ENCODE peak calls at places on chromosomes 7 and 10, in seven cellular contexts. B, H, M, W, T, D and G are unnamed samples. For H3K27me3, the result is how much of the 10 kb centered on the place peaks cover.

GRCh38 chr7:140364819-140365218 is 33.5 kb downstream of the SLC37A3 start:
- DNase-seq in B (no peak), H (no peak), M (no peak), W (no peak), T (no peak), D (no peak), G (no peak)

GRCh38 chr7:25031007-25031406 is 51.0 kb upstream of the OSBPL3 start:
- DNase-seq in B (no peak), H (no peak), M (peak), W (no peak), T (no peak), D (no peak), G (no peak)

GRCh38 chr10:61793760-61794713 is 107.5 kb upstream of the ARID5B start:
- DNase-seq in B (no peak), H (no peak), M (no peak), W (no peak), T (peak), D (no peak), G (no peak)

GRCh38 chr10:5694573-5694972 is 9.9 kb downstream of the TASOR2 start:
- DNase-seq in B (no peak), H (no peak), M (no peak), W (no peak), T (no peak), D (no peak), G (no peak)

GRCh38 chr10:97356318-97356914 is 21.9 kb upstream of the FRAT2 start:
- DNase-seq in B (no peak), H (no peak), M (no peak), W (no peak), T (no peak), D (no peak), G (no peak)

GRCh38 chr7:139043823-139044812 is 8.3 kb upstream of the ZC3HAV1L start:
- DNase-seq in B (no peak), H (no peak), M (peak), W (peak), T (no peak), D (no peak), G (no peak)

GRCh38 chr7:69837387-69838068 is 239.3 kb downstream of the AUTS2 start:
- DNase-seq in B (no peak), H (no peak), M (no peak), W (no peak), T (no peak), D (no peak), G (no peak)

GRCh38 chr10:122301055-122301810 is 30.1 kb downstream of the BTBD16 start:
- DNase-seq in B (no peak), H (no peak), M (no peak), W (no peak), T (peak), D (no peak), G (no peak)

GRCh38 chr7:105316578-105317375 is 71.9 kb downstream of the SRPK2 start:
- DNase-seq in B (no peak), H (no peak), M (no peak), W (no peak), T (no peak), D (no peak), G (no peak)

GRCh38 chr7:123624527-123625183 is 23.0 kb downstream of the ASB15 start:
- DNase-seq in B (peak), H (no peak), M (peak), W (peak), T (no peak), D (peak), G (no peak)

GRCh38 chr7:46854958-46855473 is 726.9 kb downstream of the TNS3 start:
- DNase-seq in B (no peak), H (no peak), M (no peak), W (no peak), T (peak), D (no peak), G (no peak)

GRCh38 chr7:127813991-127814556 is 162.1 kb downstream of the SND1 start:
- DNase-seq in B (no peak), H (no peak), M (no peak), W (no peak), T (peak), D (no peak), G (no peak)

GRCh38 chr7:49911906-49912305 is 138.5 kb downstream of the VWC2 start:
- DNase-seq in B (no peak), H (no peak), M (no peak), W (no peak), T (no peak), D (no peak), G (no peak)

GRCh38 chr7:7992502-7992901 is 23.9 kb downstream of the GLCCI1 start:
- DNase-seq in B (no peak), H (no peak), M (no peak), W (no peak), T (peak), D (no peak), G (peak)

GRCh38 chr10:29608062-29608461 is 26.7 kb downstream of the SVIL start:
- DNase-seq in B (no peak), H (no peak), M (no peak), W (no peak), T (no peak), D (peak), G (no peak)

GRCh38 chr10:86870679-86871078 is 86.7 kb downstream of the MMRN2 start:
- DNase-seq in B (no peak), H (no peak), M (no peak), W (no peak), T (no peak), D (no peak), G (no peak)

GRCh38 chr10:35092851-35093250 is 2.7 kb upstream of the CUL2 start:
- DNase-seq in B (no peak), H (no peak), M (no peak), W (no peak), T (no peak), D (no peak), G (no peak)

GRCh38 chr7:106116162-106116704 is 4.1 kb upstream of the SYPL1 start:
- DNase-seq in B (no peak), H (no peak), M (no peak), W (no peak), T (no peak), D (no peak), G (no peak)

GRCh38 chr7:102914585-102914984 is 1.8 kb downstream of the LRRC17 start:
- DNase-seq in B (no peak), H (no peak), M (no peak), W (no peak), T (peak), D (peak), G (peak)

GRCh38 chr10:3766046-3766761 is 18.8 kb downstream of the KLF6 start:
- DNase-seq in B (no peak), H (no peak), M (no peak), W (no peak), T (no peak), D (no peak), G (no peak)

GRCh38 chr10:29237786-29238185 is 51.1 kb upstream of the LYZL1 start:
- DNase-seq in B (no peak), H (no peak), M (no peak), W (no peak), T (no peak), D (no peak), G (peak)

GRCh38 chr10:7956508-7956907 is 98.0 kb upstream of the GATA3 start:
- DNase-seq in B (no peak), H (no peak), M (no peak), W (no peak), T (peak), D (no peak), G (peak)

GRCh38 chr10:76647276-76647675 is 990.3 kb downstream of the KCNMA1 start:
- DNase-seq in B (no peak), H (no peak), M (no peak), W (no peak), T (peak), D (no peak), G (peak)

GRCh38 chr10:71033396-71033980 is 145.1 kb upstream of the PCBD1 start:
- DNase-seq in B (no peak), H (no peak), M (no peak), W (no peak), T (no peak), D (no peak), G (no peak)

GRCh38 chr7:19988860-19989259 is 215.4 kb upstream of the TMEM196 start:
- DNase-seq in B (no peak), H (no peak), M (no peak), W (no peak), T (no peak), D (no peak), G (no peak)

GRCh38 chr10:60208676-60209269 is 180.9 kb downstream of the ANK3 start:
- DNase-seq in B (no peak), H (no peak), M (no peak), W (no peak), T (peak), D (no peak), G (peak)

GRCh38 chr7:258476-259190 is 31.3 kb upstream of the FOXL3 start:
- DNase-seq in B (no peak), H (no peak), M (no peak), W (no peak), T (no peak), D (no peak), G (no peak)

GRCh38 chr10:18738835-18739234 is 79.6 kb downstream of the ARL5B start:
- DNase-seq in B (no peak), H (no peak), M (no peak), W (no peak), T (peak), D (no peak), G (peak)

GRCh38 chr10:31977440-31978157 is 49.0 kb upstream of the ARHGAP12 start:
- DNase-seq in B (no peak), H (no peak), M (no peak), W (no peak), T (peak), D (no peak), G (no peak)

DNA sequence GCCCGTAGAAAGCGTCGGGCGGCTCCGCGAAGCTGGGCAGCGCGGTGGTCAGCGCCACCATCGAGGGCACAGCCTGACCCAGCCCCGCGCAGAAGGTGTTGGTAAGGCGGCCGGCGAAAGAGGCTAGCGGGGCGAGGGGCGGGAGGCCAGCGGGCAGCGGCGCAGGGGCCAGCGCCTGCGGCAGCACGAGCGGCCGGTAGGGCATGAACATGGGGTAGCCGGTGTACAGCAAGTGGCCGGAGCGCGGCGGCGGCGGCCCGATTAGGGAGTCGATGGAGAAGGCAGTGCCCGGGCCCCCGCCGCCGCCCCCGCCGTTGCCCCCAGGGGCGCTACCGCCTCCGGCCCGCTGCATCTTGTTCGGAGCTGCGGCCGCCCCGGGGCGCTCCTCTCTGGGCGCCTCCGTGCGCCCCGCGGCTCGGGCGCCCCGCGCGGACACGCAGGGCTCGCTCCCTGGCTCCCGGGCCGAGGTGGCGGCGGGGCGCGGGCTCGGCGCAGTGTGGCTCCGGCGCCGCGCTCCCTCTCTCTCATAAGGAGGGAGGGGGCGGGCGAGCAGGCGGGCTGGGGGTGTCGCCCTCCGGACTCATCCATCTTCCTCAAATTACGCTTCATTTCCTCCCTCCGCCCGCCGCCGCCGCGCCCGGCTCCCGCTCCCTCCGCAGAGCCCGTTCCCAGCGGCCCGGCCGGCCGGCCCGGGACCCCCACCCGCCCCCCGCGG is at the start of gene GBX1:
- DNase-seq in B (no peak), H (no peak), M (no peak), W (peak), T (peak), D (no peak), G (no peak)
- H3K27me3 ChIP-seq in B (half or more), H (under half), M (half or more), W (under half), T (half or more), D (half or more), G (half or more)

DNA sequence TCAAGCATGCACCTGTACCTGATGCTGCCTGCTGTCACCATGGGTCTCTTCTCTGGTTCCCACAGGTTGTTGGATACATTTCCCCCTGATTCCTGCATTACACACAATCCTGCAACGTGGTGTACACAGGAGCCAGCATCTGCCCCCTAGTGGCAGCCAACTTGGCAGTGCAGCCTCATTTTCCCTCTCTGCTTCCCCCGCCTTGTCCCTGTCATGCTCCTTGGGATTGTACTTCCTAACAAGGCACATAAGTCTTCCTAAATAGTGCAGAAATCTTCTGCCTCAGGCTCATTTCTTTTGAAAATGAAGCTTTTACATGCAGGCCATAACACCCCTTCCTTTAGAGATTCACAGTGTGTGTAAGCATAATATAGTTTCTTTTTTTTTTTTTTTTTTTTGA is 387.5 kb downstream of the CCSER2 start:
- DNase-seq in B (peak), H (no peak), M (peak), W (no peak), T (no peak), D (no peak), G (peak)
- TF ChIP-seq CTCF in B (peak), H (no peak), M (peak), W (no peak), T (no peak), D (no peak), G (peak)

GRCh38 chr10:101775273-101776131 is at the start of gene FGF8:
- DNase-seq in B (no peak), H (no peak), M (no peak), W (no peak), T (no peak), D (no peak), G (no peak)
- H3K27me3 ChIP-seq in B (under half), H (under half), M (half or more), W (under half), T (half or more), D (half or more), G (under half)

DNA sequence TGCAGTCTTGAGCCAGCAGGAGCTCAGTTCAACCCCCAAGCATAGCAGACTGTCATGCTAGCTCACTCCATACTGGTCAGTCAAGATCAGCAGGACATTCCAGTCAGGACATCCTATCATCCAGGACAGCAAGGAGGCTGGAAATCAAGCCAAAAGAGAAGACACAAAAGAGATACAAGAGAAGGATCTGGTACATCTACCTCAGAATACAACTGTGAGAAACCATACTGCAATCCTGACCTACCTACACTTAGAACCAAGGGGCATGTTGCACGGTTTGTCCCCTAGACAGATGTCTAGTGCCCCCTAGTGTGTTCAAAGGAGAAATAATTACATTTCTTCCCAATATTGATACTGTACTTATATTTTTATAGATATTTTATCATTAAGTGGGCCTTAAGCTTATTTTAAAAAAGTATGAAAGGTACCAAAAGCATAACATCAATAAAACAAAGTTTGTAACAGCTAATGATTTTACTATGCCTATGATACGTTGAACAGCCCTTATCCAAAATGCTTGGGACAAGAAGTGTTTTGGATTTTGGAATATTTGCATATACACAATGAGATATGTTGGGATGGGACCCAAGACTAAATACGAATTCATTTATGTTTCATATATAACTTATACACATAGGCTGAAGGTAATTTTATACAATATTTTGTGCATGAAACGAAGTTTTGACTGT is 26.7 kb downstream of the ERCC6 start:
- DNase-seq in B (peak), H (peak), M (no peak), W (peak), T (peak), D (no peak), G (peak)
- TF ChIP-seq CTCF in B (peak), H (no peak), M (peak), W (peak), T (peak), D (peak), G (peak)